ENCODE peak calls at places on chromosome 15, in four cellular contexts. Z is bronchial epithelial cell; M is epithelial cell of esophagus; U is effector memory CD4-positive, alpha-beta T cell. C is an unnamed sample.

GRCh38 chr15:71736286-71736947 is 73.9 kb upstream of the NR2E3 start:
- DNase-seq in Z (no peak), M (no peak), U (no peak), C (no peak)

GRCh38 chr15:45307230-45307924 is 55.3 kb downstream of the SLC28A2 start:
- DNase-seq in Z (peak), M (peak), U (no peak), C (no peak)

GRCh38 chr15:26867199-26868007 is 541 bp downstream of the GABRA5 start:
- DNase-seq in Z (no peak), M (no peak), U (no peak), C (no peak)

GRCh38 chr15:22912256-22912655 is 67.9 kb downstream of the CYFIP1 start:
- DNase-seq in Z (no peak), M (no peak), U (no peak), C (no peak)

GRCh38 chr15:55277116-55277564 is 12.5 kb downstream of the RAB27A start:
- DNase-seq in Z (no peak), M (no peak), U (peak), C (no peak)

GRCh38 chr15:51267714-51268105 is 70.7 kb downstream of the CYP19A1 start:
- DNase-seq in Z (no peak), M (no peak), U (no peak), C (no peak)

GRCh38 chr15:89364341-89364740 is 29.7 kb upstream of the POLG start:
- DNase-seq in Z (no peak), M (no peak), U (no peak), C (no peak)

GRCh38 chr15:62469874-62470688 is 305.0 kb upstream of the C2CD4B start:
- DNase-seq in Z (peak), M (peak), U (no peak), C (peak)

GRCh38 chr15:78322724-78323395 is 17.3 kb upstream of the CRABP1 start:
- DNase-seq in Z (no peak), M (no peak), U (no peak), C (no peak)

GRCh38 chr15:26651909-26652308 is 121.0 kb downstream of the GABRB3 start:
- DNase-seq in Z (no peak), M (no peak), U (no peak), C (no peak)

GRCh38 chr15:69008056-69008455 is 6.4 kb upstream of the NOX5 start:
- DNase-seq in Z (no peak), M (no peak), U (no peak), C (no peak)

GRCh38 chr15:59352683-59353082 is 20.0 kb downstream of the MYO1E start:
- DNase-seq in Z (no peak), M (no peak), U (no peak), C (no peak)

GRCh38 chr15:53445531-53445930 is 313.9 kb downstream of the WDR72 start:
- DNase-seq in Z (no peak), M (no peak), U (no peak), C (no peak)

GRCh38 chr15:92808611-92809063 is 91.5 kb upstream of the CHD2 start:
- DNase-seq in Z (no peak), M (peak), U (no peak), C (peak)

GRCh38 chr15:73991260-73991659 is 835 bp downstream of the STOML1 start:
- DNase-seq in Z (no peak), M (no peak), U (no peak), C (no peak)

GRCh38 chr15:68681836-68682235 is 103.0 kb downstream of the CORO2B start:
- DNase-seq in Z (no peak), M (no peak), U (no peak), C (no peak)

GRCh38 chr15:81265256-81265943 is 58.5 kb downstream of the STARD5 start:
- DNase-seq in Z (no peak), M (no peak), U (no peak), C (no peak)

GRCh38 chr15:66862878-66863335 is 160.9 kb downstream of the SMAD6 start:
- DNase-seq in Z (peak), M (peak), U (peak), C (peak)

GRCh38 chr15:46616033-46616432 is 981.2 kb downstream of the SQOR start:
- DNase-seq in Z (no peak), M (no peak), U (no peak), C (no peak)

GRCh38 chr15:58332676-58333400 is 99.0 kb upstream of the LIPC start:
- DNase-seq in Z (peak), M (peak), U (no peak), C (no peak)

GRCh38 chr15:58330836-58331561 is 100.8 kb upstream of the LIPC start:
- DNase-seq in Z (no peak), M (peak), U (no peak), C (no peak)

GRCh38 chr15:58330468-58330793 is 101.4 kb upstream of the LIPC start:
- DNase-seq in Z (no peak), M (no peak), U (no peak), C (peak)

GRCh38 chr15:58331903-58332675 is 99.7 kb upstream of the LIPC start:
- DNase-seq in Z (peak), M (peak), U (peak), C (peak)

DNA sequence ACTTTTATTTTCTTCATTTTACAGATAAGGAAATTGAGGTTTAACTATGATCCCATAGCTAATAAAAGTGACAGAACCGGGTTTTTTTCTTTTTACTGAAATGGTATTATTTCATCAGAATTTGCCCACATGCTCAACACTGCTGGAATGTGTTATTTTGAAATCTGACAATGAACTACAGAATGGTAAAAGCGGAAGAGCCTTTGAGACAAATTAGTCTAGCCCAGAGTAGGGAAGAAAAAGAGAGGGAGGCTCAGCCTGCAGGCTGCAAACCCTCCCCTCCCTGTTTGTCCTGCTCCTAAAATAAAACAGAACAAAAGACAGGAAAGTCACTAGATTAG is 100.3 kb upstream of the LIPC start:
- DNase-seq in Z (no peak), M (peak), U (no peak), C (no peak)
- H3K4me3 ChIP-seq in Z (no peak), M (no peak), U (no peak), C (no peak)

GRCh38 chr15:84886984-84887299 is 2.5 kb downstream of the SLC28A1 start:
- DNase-seq in Z (no peak), M (no peak), U (no peak), C (no peak)
- H3K4me3 ChIP-seq in Z (no peak), M (no peak), U (no peak), C (no peak)

GRCh38 chr15:99324700-99325099 is 73.4 kb downstream of the LRRC28 start:
- DNase-seq in Z (no peak), M (no peak), U (no peak), C (no peak)
- H3K4me3 ChIP-seq in Z (no peak), M (no peak), U (no peak), C (no peak)

DNA sequence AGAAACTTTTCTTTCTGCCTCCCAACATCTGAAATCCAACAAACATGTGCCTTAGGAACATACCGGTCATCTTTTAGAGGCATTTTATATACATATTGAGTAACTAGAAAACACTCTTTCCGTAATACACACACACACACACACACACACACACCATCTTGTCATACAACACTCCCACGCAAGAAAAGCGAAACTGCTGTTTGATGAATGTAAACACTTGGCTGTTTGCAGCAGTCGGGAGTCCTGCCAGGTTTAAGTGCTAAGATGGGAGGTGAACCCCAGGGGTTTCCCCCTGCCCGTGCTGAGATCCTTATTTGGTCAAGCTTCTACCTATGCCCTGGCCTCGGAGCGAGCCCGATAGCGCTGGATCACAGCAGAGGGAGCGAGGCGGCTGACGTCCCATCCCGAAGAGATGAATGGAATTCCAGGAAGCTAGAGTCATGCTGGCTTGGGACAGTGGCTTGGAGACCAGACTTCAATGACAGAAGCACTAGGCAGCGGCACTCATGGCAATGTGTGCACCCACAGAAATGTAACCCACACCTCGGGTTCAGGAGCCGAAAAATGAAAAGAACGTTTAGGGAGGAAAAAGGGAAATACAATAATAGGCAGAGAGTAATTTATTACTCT is 1.3 kb upstream of the THBS1 start:
- DNase-seq in Z (peak), M (peak), U (no peak), C (peak)
- H3K4me3 ChIP-seq in Z (peak), M (peak), U (peak), C (peak)